ENCODE peak calls at places on chromosomes 1 and 21, in six cellular contexts. One of them, this sample, is unnamed.

GRCh38 chr21:44911384-44912157 is 9.1 kb downstream of the ITGB2 start:
- DNase-seq in body of pancreas: peak
- DNase-seq in fibroblast of pulmonary artery: no peak
- DNase-seq in bronchial epithelial cell: peak
- DNase-seq in NB4: no peak
- DNase-seq in brain microvascular endothelial cell: no peak
- DNase-seq in this sample: no peak

GRCh38 chr21:21897275-21897883 is 899.2 kb downstream of the NCAM2 start:
- DNase-seq in body of pancreas: no peak
- DNase-seq in bronchial epithelial cell: peak
- DNase-seq in fibroblast of pulmonary artery: no peak
- DNase-seq in NB4: no peak
- DNase-seq in brain microvascular endothelial cell: no peak
- DNase-seq in this sample: peak

GRCh38 chr1:6294080-6294867 is 33.4 kb upstream of the GPR153 start:
- DNase-seq in fibroblast of pulmonary artery: no peak
- DNase-seq in bronchial epithelial cell: peak
- DNase-seq in NB4: no peak
- DNase-seq in brain microvascular endothelial cell: no peak
- DNase-seq in body of pancreas: no peak
- DNase-seq in this sample: no peak

GRCh38 chr1:192496369-192497056 is 79.1 kb upstream of the RGS1 start:
- DNase-seq in bronchial epithelial cell: no peak
- DNase-seq in body of pancreas: no peak
- DNase-seq in fibroblast of pulmonary artery: no peak
- DNase-seq in NB4: no peak
- DNase-seq in brain microvascular endothelial cell: no peak
- DNase-seq in this sample: no peak

GRCh38 chr1:215793210-215793609 is 226.1 kb downstream of the KCTD3 start:
- DNase-seq in bronchial epithelial cell: peak
- DNase-seq in NB4: peak
- DNase-seq in fibroblast of pulmonary artery: peak
- DNase-seq in brain microvascular endothelial cell: peak
- DNase-seq in body of pancreas: no peak
- DNase-seq in this sample: peak

GRCh38 chr1:53349968-53350852 is 22.3 kb upstream of the LRP8 start:
- DNase-seq in NB4: no peak
- DNase-seq in bronchial epithelial cell: no peak
- DNase-seq in brain microvascular endothelial cell: no peak
- DNase-seq in body of pancreas: no peak
- DNase-seq in fibroblast of pulmonary artery: no peak
- DNase-seq in this sample: no peak

GRCh38 chr1:153548722-153549695 is at the start of gene S100A3:
- DNase-seq in fibroblast of pulmonary artery: peak
- DNase-seq in bronchial epithelial cell: peak
- DNase-seq in brain microvascular endothelial cell: peak
- DNase-seq in NB4: peak
- DNase-seq in body of pancreas: peak
- DNase-seq in this sample: peak

GRCh38 chr21:42471206-42471605 is 24.8 kb downstream of the RSPH1 start:
- DNase-seq in bronchial epithelial cell: no peak
- DNase-seq in brain microvascular endothelial cell: no peak
- DNase-seq in fibroblast of pulmonary artery: no peak
- DNase-seq in body of pancreas: no peak
- DNase-seq in NB4: no peak
- DNase-seq in this sample: no peak

GRCh38 chr1:110151175-110151715 is 951 bp downstream of the SLC6A17 start:
- DNase-seq in NB4: no peak
- DNase-seq in brain microvascular endothelial cell: no peak
- DNase-seq in fibroblast of pulmonary artery: no peak
- DNase-seq in body of pancreas: no peak
- DNase-seq in bronchial epithelial cell: no peak
- DNase-seq in this sample: no peak
- H3K4me3 ChIP-seq in NB4: no peak
- H3K4me3 ChIP-seq in brain microvascular endothelial cell: no peak
- H3K4me3 ChIP-seq in fibroblast of pulmonary artery: no peak
- H3K4me3 ChIP-seq in body of pancreas: no peak
- H3K4me3 ChIP-seq in bronchial epithelial cell: no peak
- H3K4me3 ChIP-seq in this sample: no peak

GRCh38 chr1:55232448-55233148 is 17.4 kb upstream of the USP24 start:
- DNase-seq in body of pancreas: no peak
- DNase-seq in bronchial epithelial cell: no peak
- DNase-seq in brain microvascular endothelial cell: no peak
- DNase-seq in NB4: no peak
- DNase-seq in fibroblast of pulmonary artery: no peak
- DNase-seq in this sample: no peak
- H3K4me3 ChIP-seq in body of pancreas: no peak
- H3K4me3 ChIP-seq in bronchial epithelial cell: no peak
- H3K4me3 ChIP-seq in brain microvascular endothelial cell: no peak
- H3K4me3 ChIP-seq in NB4: no peak
- H3K4me3 ChIP-seq in fibroblast of pulmonary artery: no peak
- H3K4me3 ChIP-seq in this sample: no peak

DNA sequence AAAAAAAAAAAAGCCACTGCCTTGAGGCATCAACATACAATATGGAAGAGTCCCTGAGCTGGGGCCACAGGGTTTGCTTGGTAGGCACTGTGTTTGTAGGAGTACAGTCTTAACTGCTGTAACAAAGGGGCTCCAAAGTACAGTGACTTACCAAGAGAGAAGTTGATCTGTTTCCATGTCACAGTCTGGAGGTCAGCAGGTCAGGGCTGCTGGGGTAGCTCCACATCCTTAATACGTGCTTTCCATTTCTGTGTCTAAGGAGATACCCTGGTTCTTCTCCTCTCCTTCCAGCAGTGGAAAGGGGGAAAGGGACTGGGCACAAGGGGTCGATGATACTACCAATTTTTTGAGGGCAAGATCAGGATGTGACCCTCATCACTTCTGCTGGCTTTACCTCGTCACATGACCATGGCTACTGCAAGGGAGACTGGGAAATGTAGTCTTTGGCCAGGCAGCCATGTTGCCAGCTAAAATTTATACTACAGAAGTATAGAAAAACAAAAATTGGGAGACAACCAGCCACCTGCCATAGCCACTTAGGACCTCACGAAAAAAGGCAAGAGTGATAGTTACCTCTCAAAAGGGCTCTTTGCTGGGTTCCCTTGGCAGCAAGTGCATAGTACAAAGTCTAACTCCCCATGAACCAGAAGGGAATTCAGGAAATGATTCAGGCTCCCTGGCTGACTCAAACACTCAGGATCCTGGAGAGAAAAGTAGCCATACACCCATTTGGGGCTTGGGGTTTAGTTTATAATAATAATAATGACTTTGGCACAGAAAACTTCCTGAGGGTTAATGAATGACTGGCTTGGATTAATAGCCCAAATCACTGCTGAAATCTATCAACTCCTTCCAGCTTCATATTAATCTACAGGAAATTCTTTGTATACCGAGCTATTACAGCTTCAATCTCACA is 52.7 kb upstream of the ATP5PO start:
- DNase-seq in fibroblast of pulmonary artery: peak
- DNase-seq in brain microvascular endothelial cell: peak
- DNase-seq in bronchial epithelial cell: peak
- DNase-seq in NB4: peak
- DNase-seq in body of pancreas: no peak
- DNase-seq in this sample: peak
- H3K4me3 ChIP-seq in fibroblast of pulmonary artery: no peak
- H3K4me3 ChIP-seq in brain microvascular endothelial cell: no peak
- H3K4me3 ChIP-seq in bronchial epithelial cell: no peak
- H3K4me3 ChIP-seq in NB4: no peak
- H3K4me3 ChIP-seq in body of pancreas: no peak
- H3K4me3 ChIP-seq in this sample: no peak

GRCh38 chr1:43339584-43340232 is 2.1 kb downstream of the MPL start:
- DNase-seq in body of pancreas: no peak
- DNase-seq in brain microvascular endothelial cell: no peak
- DNase-seq in fibroblast of pulmonary artery: no peak
- DNase-seq in NB4: no peak
- DNase-seq in bronchial epithelial cell: no peak
- DNase-seq in this sample: no peak
- H3K4me3 ChIP-seq in body of pancreas: no peak
- H3K4me3 ChIP-seq in brain microvascular endothelial cell: no peak
- H3K4me3 ChIP-seq in fibroblast of pulmonary artery: no peak
- H3K4me3 ChIP-seq in NB4: no peak
- H3K4me3 ChIP-seq in bronchial epithelial cell: no peak
- H3K4me3 ChIP-seq in this sample: no peak

GRCh38 chr1:219927956-219928790 is at the start of gene SLC30A10:
- DNase-seq in bronchial epithelial cell: no peak
- DNase-seq in NB4: no peak
- DNase-seq in fibroblast of pulmonary artery: peak
- DNase-seq in brain microvascular endothelial cell: no peak
- DNase-seq in body of pancreas: peak
- DNase-seq in this sample: no peak
- H3K4me3 ChIP-seq in bronchial epithelial cell: peak
- H3K4me3 ChIP-seq in NB4: no peak
- H3K4me3 ChIP-seq in fibroblast of pulmonary artery: peak
- H3K4me3 ChIP-seq in brain microvascular endothelial cell: peak
- H3K4me3 ChIP-seq in body of pancreas: peak
- H3K4me3 ChIP-seq in this sample: peak

DNA sequence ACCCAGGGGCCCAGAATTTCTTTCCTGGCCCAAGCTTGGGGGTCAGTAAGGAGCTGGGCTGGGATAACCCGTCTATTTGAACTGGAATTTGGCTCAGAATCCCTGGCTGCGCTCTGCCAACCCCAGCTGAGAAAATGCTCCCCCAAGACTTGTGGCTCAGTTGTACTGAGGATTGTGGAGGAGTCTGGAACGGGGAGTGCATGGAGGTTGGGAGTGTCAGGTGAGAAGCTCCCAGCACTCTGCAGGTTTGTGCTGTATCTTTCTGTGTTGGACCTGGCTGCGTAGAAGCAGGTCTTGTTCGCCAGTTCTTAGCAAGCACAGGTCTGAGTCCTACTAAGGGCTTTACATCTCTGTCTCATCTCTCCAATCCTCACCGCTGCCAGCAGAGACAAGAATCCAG is 1.6 kb downstream of the TCEA3 start:
- DNase-seq in bronchial epithelial cell: no peak
- DNase-seq in brain microvascular endothelial cell: no peak
- DNase-seq in fibroblast of pulmonary artery: no peak
- DNase-seq in NB4: no peak
- DNase-seq in body of pancreas: peak
- DNase-seq in this sample: no peak
- H3K4me3 ChIP-seq in bronchial epithelial cell: no peak
- H3K4me3 ChIP-seq in brain microvascular endothelial cell: no peak
- H3K4me3 ChIP-seq in fibroblast of pulmonary artery: no peak
- H3K4me3 ChIP-seq in NB4: no peak
- H3K4me3 ChIP-seq in body of pancreas: no peak
- H3K4me3 ChIP-seq in this sample: no peak

GRCh38 chr21:37532868-37533780 is 166.6 kb downstream of the DYRK1A start:
- DNase-seq in fibroblast of pulmonary artery: peak
- DNase-seq in body of pancreas: peak
- DNase-seq in brain microvascular endothelial cell: peak
- DNase-seq in bronchial epithelial cell: peak
- DNase-seq in NB4: peak
- DNase-seq in this sample: peak
- H3K4me3 ChIP-seq in fibroblast of pulmonary artery: no peak
- H3K4me3 ChIP-seq in body of pancreas: no peak
- H3K4me3 ChIP-seq in brain microvascular endothelial cell: no peak
- H3K4me3 ChIP-seq in bronchial epithelial cell: no peak
- H3K4me3 ChIP-seq in NB4: no peak
- H3K4me3 ChIP-seq in this sample: no peak

This sample was measured in astrocyte of the spinal cord.